ENCODE peak calls at places on chromosome 11, in four cellular contexts. O is stomach; H is transverse colon; B is effector memory CD4-positive, alpha-beta T cell. T is an unnamed sample.

GRCh38 chr11:34830648-34831047 is 85.5 kb downstream of the APIP start:
- DNase-seq in H (no peak), O (no peak), B (no peak), T (no peak)

GRCh38 chr11:36065436-36065835 is 121.6 kb downstream of the LDLRAD3 start:
- DNase-seq in O (no peak), H (no peak), B (no peak), T (no peak)

GRCh38 chr11:26247340-26247739 is 84.6 kb upstream of the ANO3 start:
- DNase-seq in H (no peak), O (no peak), B (no peak), T (no peak)

GRCh38 chr11:101456812-101457211 is 127.0 kb downstream of the TRPC6 start:
- DNase-seq in B (no peak), H (no peak), O (no peak), T (no peak)

GRCh38 chr11:71483689-71484088 is 30.7 kb downstream of the NADSYN1 start:
- DNase-seq in H (no peak), B (no peak), O (no peak), T (no peak)

GRCh38 chr11:46338988-46339666 is 8.1 kb upstream of the DGKZ start:
- DNase-seq in H (no peak), B (no peak), O (no peak), T (no peak)

GRCh38 chr11:119316017-119316728 is 757 bp downstream of the MCAM start:
- DNase-seq in O (no peak), H (no peak), B (no peak), T (no peak)

GRCh38 chr11:9664276-9665171 is 647 bp downstream of the SWAP70 start:
- DNase-seq in H (peak; percentile 61), O (peak; percentile 48), B (no peak), T (peak; percentile 25)

GRCh38 chr11:116301141-116301540 is 471.6 kb downstream of the BUD13 start:
- DNase-seq in O (no peak), H (no peak), B (no peak), T (no peak)

GRCh38 chr11:20056109-20057054 is 103.9 kb downstream of the DBX1 start:
- DNase-seq in O (peak; percentile 67), H (peak; percentile 27), B (no peak), T (no peak)

GRCh38 chr11:131924001-131924400 is 553.6 kb downstream of the NTM start:
- DNase-seq in B (no peak), H (no peak), O (no peak), T (no peak)

GRCh38 chr11:101341578-101341977 is 212.0 kb upstream of the PGR start:
- DNase-seq in H (no peak), O (no peak), B (no peak), T (no peak)

GRCh38 chr11:3160252-3161031 is 4.7 kb downstream of the OSBPL5 start:
- DNase-seq in H (peak; percentile 84), B (no peak), O (peak; percentile 83), T (peak; percentile 20)

GRCh38 chr11:59197990-59198389 is 14.7 kb downstream of the MPEG1 start:
- DNase-seq in O (peak; percentile 83), B (no peak), H (no peak), T (no peak)

GRCh38 chr11:133681901-133682300 is 149.6 kb upstream of the OPCML start:
- DNase-seq in B (no peak), H (no peak), O (no peak), T (no peak)

GRCh38 chr11:85634747-85635146 is 6.4 kb downstream of the TMEM126B start:
- DNase-seq in B (no peak), O (no peak), H (no peak), T (no peak)

GRCh38 chr11:68865241-68865640 is 23.5 kb upstream of the CPT1A start:
- DNase-seq in B (no peak), H (no peak), O (no peak), T (no peak)

GRCh38 chr11:44417756-44418437 is 108.0 kb upstream of the ALX4 start:
- DNase-seq in B (no peak), H (no peak), O (no peak), T (no peak)

GRCh38 chr11:116535954-116536353 is 236.8 kb downstream of the BUD13 start:
- DNase-seq in H (no peak), O (peak; percentile 0), B (no peak), T (no peak)

GRCh38 chr11:130915556-130916237 is 582 bp downstream of the SNX19 start:
- DNase-seq in B (no peak), O (no peak), H (no peak), T (no peak)

GRCh38 chr11:38160433-38160832 is 1562.4 kb upstream of the RAG2 start:
- DNase-seq in H (no peak), B (no peak), O (no peak), T (no peak)

GRCh38 chr11:58788355-58789023 is 56.0 kb downstream of the GLYATL2 start:
- DNase-seq in H (peak; percentile 14), O (peak; percentile 66), B (no peak), T (peak; percentile 43)

GRCh38 chr11:133040289-133040893 is 491.9 kb downstream of the OPCML start:
- DNase-seq in O (no peak), B (no peak), H (no peak), T (no peak)

GRCh38 chr11:30605036-30605435 is 18.9 kb upstream of the MPPED2 start:
- DNase-seq in B (no peak), O (no peak), H (no peak), T (no peak)

GRCh38 chr11:18736590-18737148 is 10.7 kb upstream of the IGSF22 start:
- DNase-seq in O (no peak), H (no peak), B (no peak), T (no peak)

GRCh38 chr11:77395460-77396175 is 78.3 kb downstream of the PAK1 start:
- DNase-seq in O (no peak), B (no peak), H (no peak), T (no peak)

GRCh38 chr11:95704865-95705264 is 84.7 kb downstream of the FAM76B start:
- DNase-seq in O (no peak), B (no peak), H (no peak), T (no peak)

GRCh38 chr11:68471360-68472340 is 11.1 kb downstream of the PPP6R3 start:
- DNase-seq in B (peak; percentile 38), O (no peak), H (no peak), T (no peak)

GRCh38 chr11:18010271-18010670 is 2.6 kb downstream of the SERGEF start:
- DNase-seq in H (no peak), B (no peak), O (no peak), T (no peak)

GRCh38 chr11:94740083-94740974 is 27.8 kb upstream of the AMOTL1 start:
- DNase-seq in H (peak; percentile 24), O (no peak), B (no peak), T (no peak)

GRCh38 chr11:37525336-37525735 is 927.3 kb upstream of the RAG2 start:
- DNase-seq in O (no peak), H (no peak), B (no peak), T (no peak)

GRCh38 chr11:97702948-97703347 is 1313.1 kb downstream of the JRKL start:
- DNase-seq in O (no peak), H (no peak), B (no peak), T (no peak)

GRCh38 chr11:97703815-97704214 is 1314.0 kb downstream of the JRKL start:
- DNase-seq in O (no peak), B (no peak), H (no peak), T (no peak)
- H3K4me1 ChIP-seq in O (no peaks in the 10 kb centered on the region), B (no peaks in the 10 kb centered on the region), H (no peaks in the 10 kb centered on the region), T (no peaks in the 10 kb centered on the region)

DNA sequence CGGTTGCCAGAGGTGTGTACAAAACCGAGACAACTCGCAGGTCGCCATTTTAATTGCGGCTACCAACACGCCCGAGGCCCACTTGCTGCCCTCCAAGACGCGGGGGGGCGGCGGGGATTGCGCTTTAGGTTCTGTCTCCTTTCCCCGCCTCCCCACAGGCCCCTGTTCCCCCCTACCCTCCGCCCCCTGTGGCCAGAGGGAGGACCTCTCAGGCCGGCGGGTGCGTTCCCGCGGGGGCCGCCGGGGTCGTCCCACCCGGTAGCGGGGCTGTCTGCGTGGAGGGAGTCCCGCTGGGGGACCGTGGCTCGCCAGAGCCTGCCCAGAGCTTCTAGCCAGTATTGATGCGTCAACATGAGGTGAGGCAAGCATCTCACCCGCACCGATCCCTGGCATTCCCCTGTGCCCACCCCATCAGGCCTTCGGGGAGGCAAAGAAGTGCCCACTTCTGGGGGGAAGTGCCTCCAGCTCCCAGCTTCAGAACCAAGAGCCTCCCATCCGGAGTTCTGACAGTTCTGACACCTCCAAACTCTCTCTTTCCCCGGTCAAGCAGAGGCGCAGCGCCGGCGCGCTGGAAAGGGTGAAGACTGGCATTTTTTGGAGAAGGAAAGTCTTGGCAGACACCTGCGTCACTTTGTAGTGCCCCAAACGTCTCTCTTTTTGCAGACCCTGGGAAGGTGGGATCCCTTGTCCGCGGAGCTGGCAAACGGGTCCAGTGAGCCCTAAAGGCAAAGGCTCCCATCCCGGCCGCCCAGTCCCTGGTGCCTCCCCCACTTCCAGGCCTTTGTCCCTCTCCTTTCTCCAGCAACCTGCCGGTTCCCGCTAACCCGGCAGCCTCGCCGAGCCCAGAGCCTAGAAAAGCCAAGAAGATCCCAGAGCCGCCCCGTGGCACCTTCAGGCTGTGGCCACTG is 3.1 kb upstream of the PAX6 start:
- DNase-seq in B (no peak), O (no peak), H (no peak), T (no peak)
- H3K4me1 ChIP-seq in B (peaks cover 86% of the 10 kb centered on the region), O (peaks cover 94% of the 10 kb centered on the region), H (peaks cover 74% of the 10 kb centered on the region), T (peaks cover 3% of the 10 kb centered on the region)

GRCh38 chr11:64765291-64765803 is 5.6 kb upstream of the PYGM start:
- DNase-seq in O (no peak), B (no peak), H (no peak), T (no peak)

GRCh38 chr11:64763804-64764611 is 4.2 kb upstream of the PYGM start:
- DNase-seq in B (peak; percentile 24), O (peak; percentile 25), H (no peak), T (no peak)

GRCh38 chr11:64762916-64763803 is 3.4 kb upstream of the PYGM start:
- DNase-seq in O (peak; percentile 23), B (no peak), H (no peak), T (no peak)

GRCh38 chr11:64765841-64766682 is 6.3 kb upstream of the PYGM start:
- DNase-seq in B (no peak), H (no peak), O (no peak), T (no peak)

GRCh38 chr11:64764753-64765152 is 5.0 kb upstream of the PYGM start:
- DNase-seq in B (no peak), H (no peak), O (no peak), T (no peak)
- H3K4me1 ChIP-seq in B (peaks cover 79% of the 10 kb centered on the region), H (peaks cover 29% of the 10 kb centered on the region), O (peaks cover 70% of the 10 kb centered on the region), T (peaks cover 26% of the 10 kb centered on the region)

GRCh38 chr11:64849600-64850356 is 5.3 kb upstream of the CDC42BPG start:
- DNase-seq in B (no peak), H (no peak), O (no peak), T (no peak)

GRCh38 chr11:64853709-64854108 is 9.3 kb upstream of the CDC42BPG start:
- DNase-seq in O (no peak), B (no peak), H (no peak), T (no peak)

GRCh38 chr11:64850979-64851567 is 6.6 kb upstream of the CDC42BPG start:
- DNase-seq in O (peak; percentile 51), B (peak; percentile 60), H (peak; percentile 71), T (no peak)

GRCh38 chr11:64852804-64853520 is 8.5 kb upstream of the CDC42BPG start:
- DNase-seq in H (no peak), B (no peak), O (no peak), T (no peak)

DNA sequence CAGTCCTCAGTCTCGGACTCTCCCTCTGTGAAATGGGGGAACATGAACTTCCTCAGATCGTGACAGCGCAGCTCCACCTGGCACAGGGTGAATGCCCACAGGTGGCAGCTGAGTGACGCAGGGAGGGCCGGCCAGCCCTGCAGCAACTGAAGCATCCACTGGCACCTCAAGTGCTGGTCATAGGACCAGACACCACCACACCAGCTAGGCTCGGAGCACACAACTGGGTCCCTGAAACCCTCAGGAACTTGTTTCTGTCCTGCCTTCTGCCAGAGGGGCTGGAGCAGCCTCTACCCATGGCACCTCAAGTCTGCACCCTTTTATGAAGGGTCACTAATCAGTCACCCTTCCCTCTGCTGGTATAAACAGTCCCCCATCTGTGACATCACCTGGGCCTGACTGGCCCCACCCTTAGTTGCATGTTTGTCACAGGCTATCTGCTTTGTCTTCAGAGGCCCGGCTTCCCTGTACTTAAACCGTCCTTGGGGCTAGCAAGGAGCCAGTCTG is 7.4 kb upstream of the CDC42BPG start:
- DNase-seq in H (peak; percentile 62), O (no peak), B (no peak), T (no peak)
- H3K4me1 ChIP-seq in H (peaks cover 75% of the 10 kb centered on the region), O (peaks cover 96% of the 10 kb centered on the region), B (peaks cover 86% of the 10 kb centered on the region), T (peaks cover 92% of the 10 kb centered on the region)